ENCODE peak calls at places on chromosomes 3 and 15, in nine cellular contexts. One of them, this sample, is unnamed.

GRCh38 chr3:53152316-53152715 is 8.7 kb upstream of the PRKCD start:
- DNase-seq in IMR-90: no peak
- DNase-seq in upper lobe of left lung: peak; percentile 51
- DNase-seq in esophagus muscularis mucosa: no peak
- DNase-seq in uterus: no peak
- DNase-seq in endothelial cell of umbilical vein: no peak
- DNase-seq in right lobe of liver: no peak
- DNase-seq in adrenal gland: no peak
- DNase-seq in Peyer's patch: no peak
- DNase-seq in this sample: no peak

GRCh38 chr3:129019266-129019665 is 18.2 kb downstream of the EFCC1 start:
- DNase-seq in IMR-90: peak; percentile 22
- DNase-seq in upper lobe of left lung: no peak
- DNase-seq in esophagus muscularis mucosa: no peak
- DNase-seq in uterus: no peak
- DNase-seq in endothelial cell of umbilical vein: no peak
- DNase-seq in right lobe of liver: no peak
- DNase-seq in adrenal gland: no peak
- DNase-seq in Peyer's patch: no peak
- DNase-seq in this sample: no peak

GRCh38 chr15:64249842-64250575 is 87.2 kb upstream of the PPIB start:
- DNase-seq in IMR-90: peak; percentile 56
- DNase-seq in upper lobe of left lung: no peak
- DNase-seq in esophagus muscularis mucosa: no peak
- DNase-seq in uterus: no peak
- DNase-seq in endothelial cell of umbilical vein: peak; percentile 10
- DNase-seq in right lobe of liver: no peak
- DNase-seq in adrenal gland: no peak
- DNase-seq in Peyer's patch: no peak
- DNase-seq in this sample: no peak

GRCh38 chr15:60374628-60375081 is 23.1 kb downstream of the ANXA2 start:
- DNase-seq in IMR-90: peak; percentile 99
- DNase-seq in upper lobe of left lung: no peak
- DNase-seq in esophagus muscularis mucosa: no peak
- DNase-seq in uterus: no peak
- DNase-seq in endothelial cell of umbilical vein: peak; percentile 98
- DNase-seq in right lobe of liver: peak; percentile 32
- DNase-seq in adrenal gland: peak; percentile 84
- DNase-seq in Peyer's patch: peak; percentile 58
- DNase-seq in this sample: no peak

GRCh38 chr3:186239321-186239720 is 122.7 kb downstream of the DGKG start:
- DNase-seq in IMR-90: no peak
- DNase-seq in upper lobe of left lung: no peak
- DNase-seq in esophagus muscularis mucosa: no peak
- DNase-seq in uterus: no peak
- DNase-seq in endothelial cell of umbilical vein: no peak
- DNase-seq in right lobe of liver: no peak
- DNase-seq in adrenal gland: no peak
- DNase-seq in Peyer's patch: no peak
- DNase-seq in this sample: peak; percentile 45

GRCh38 chr15:25847066-25847465 is 16.1 kb downstream of the ATP10A start:
- DNase-seq in IMR-90: no peak
- DNase-seq in upper lobe of left lung: no peak
- DNase-seq in esophagus muscularis mucosa: no peak
- DNase-seq in uterus: no peak
- DNase-seq in endothelial cell of umbilical vein: no peak
- DNase-seq in right lobe of liver: no peak
- DNase-seq in adrenal gland: no peak
- DNase-seq in Peyer's patch: no peak
- DNase-seq in this sample: no peak

GRCh38 chr15:32942286-32942927 is 224.6 kb downstream of the GREM1 start:
- DNase-seq in IMR-90: no peak
- DNase-seq in upper lobe of left lung: no peak
- DNase-seq in esophagus muscularis mucosa: no peak
- DNase-seq in uterus: no peak
- DNase-seq in endothelial cell of umbilical vein: no peak
- DNase-seq in right lobe of liver: no peak
- DNase-seq in adrenal gland: no peak
- DNase-seq in Peyer's patch: no peak
- DNase-seq in this sample: no peak

GRCh38 chr3:107441617-107442016 is 64.4 kb downstream of the CCDC54 start:
- DNase-seq in IMR-90: peak; percentile 33
- DNase-seq in upper lobe of left lung: no peak
- DNase-seq in esophagus muscularis mucosa: no peak
- DNase-seq in uterus: no peak
- DNase-seq in endothelial cell of umbilical vein: no peak
- DNase-seq in right lobe of liver: no peak
- DNase-seq in adrenal gland: no peak
- DNase-seq in Peyer's patch: no peak
- DNase-seq in this sample: no peak

DNA sequence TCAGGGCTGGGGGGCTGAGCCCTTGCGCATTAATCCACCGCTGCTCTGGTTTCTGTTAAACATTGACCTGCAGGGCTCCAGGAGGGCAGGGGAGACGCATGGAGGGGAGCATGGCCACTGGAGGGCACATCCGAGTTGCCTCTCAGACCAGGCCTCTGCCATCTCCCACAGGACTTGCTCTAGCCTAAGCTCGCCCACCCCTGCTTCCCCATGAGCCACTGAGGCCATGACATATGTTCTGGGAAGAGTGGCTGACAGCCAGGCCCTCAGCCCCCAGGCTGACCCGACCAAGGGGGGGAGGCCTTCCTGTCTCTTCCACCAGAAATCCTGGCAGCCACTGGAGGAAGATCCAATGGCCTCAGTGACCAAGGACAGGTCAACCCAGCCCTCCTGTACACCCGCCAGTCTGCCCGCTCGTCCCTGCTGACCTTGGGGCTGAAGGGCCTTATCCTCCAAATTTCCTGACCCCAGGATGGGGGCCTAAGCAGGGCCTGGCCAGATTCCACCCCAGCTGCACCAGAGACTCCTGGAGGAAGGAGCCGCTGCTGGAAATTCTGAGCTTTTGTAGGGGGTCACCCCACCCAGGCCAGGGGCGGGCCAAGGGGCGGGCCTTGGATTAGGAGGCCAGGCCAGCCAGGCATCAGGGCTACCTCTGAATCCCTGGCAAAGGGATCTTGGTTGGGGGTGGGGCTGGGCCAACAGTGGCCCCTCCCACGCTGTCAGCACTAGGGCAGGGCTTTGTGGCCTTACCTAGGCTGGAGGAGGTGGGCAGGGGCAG is at the start of gene HYAL1:
- DNase-seq in IMR-90: no peak
- DNase-seq in upper lobe of left lung: peak; percentile 93
- DNase-seq in esophagus muscularis mucosa: no peak
- DNase-seq in uterus: peak; percentile 67
- DNase-seq in endothelial cell of umbilical vein: no peak
- DNase-seq in right lobe of liver: peak; percentile 93
- DNase-seq in adrenal gland: peak; percentile 86
- DNase-seq in Peyer's patch: peak; percentile 68
- DNase-seq in this sample: peak; percentile 52
- TF ChIP-seq POLR2A in IMR-90: no peak
- TF ChIP-seq POLR2A in upper lobe of left lung: no peak
- TF ChIP-seq POLR2A in esophagus muscularis mucosa: no peak
- TF ChIP-seq POLR2A in uterus: no peak
- TF ChIP-seq POLR2A in endothelial cell of umbilical vein: no peak
- TF ChIP-seq POLR2A in right lobe of liver: peak; percentile 75
- TF ChIP-seq POLR2A in adrenal gland: peak; percentile 39
- TF ChIP-seq POLR2A in Peyer's patch: no peak
- TF ChIP-seq POLR2A in this sample: no peak

GRCh38 chr3:126390201-126390600 is 4.5 kb upstream of the CFAP100 start:
- DNase-seq in IMR-90: no peak
- DNase-seq in upper lobe of left lung: no peak
- DNase-seq in esophagus muscularis mucosa: no peak
- DNase-seq in uterus: no peak
- DNase-seq in endothelial cell of umbilical vein: no peak
- DNase-seq in right lobe of liver: no peak
- DNase-seq in adrenal gland: no peak
- DNase-seq in Peyer's patch: peak; percentile 42
- DNase-seq in this sample: no peak

GRCh38 chr3:126389792-126390142 is 4.9 kb upstream of the CFAP100 start:
- DNase-seq in IMR-90: no peak
- DNase-seq in upper lobe of left lung: no peak
- DNase-seq in esophagus muscularis mucosa: no peak
- DNase-seq in uterus: no peak
- DNase-seq in endothelial cell of umbilical vein: no peak
- DNase-seq in right lobe of liver: no peak
- DNase-seq in adrenal gland: no peak
- DNase-seq in Peyer's patch: no peak
- DNase-seq in this sample: peak; percentile 18

GRCh38 chr3:126390751-126391150 is 4.0 kb upstream of the CFAP100 start:
- DNase-seq in IMR-90: no peak
- DNase-seq in upper lobe of left lung: no peak
- DNase-seq in esophagus muscularis mucosa: no peak
- DNase-seq in uterus: no peak
- DNase-seq in endothelial cell of umbilical vein: no peak
- DNase-seq in right lobe of liver: no peak
- DNase-seq in adrenal gland: no peak
- DNase-seq in Peyer's patch: no peak
- DNase-seq in this sample: no peak

GRCh38 chr3:126391631-126392030 is 3.1 kb upstream of the CFAP100 start:
- DNase-seq in IMR-90: no peak
- DNase-seq in upper lobe of left lung: no peak
- DNase-seq in esophagus muscularis mucosa: no peak
- DNase-seq in uterus: no peak
- DNase-seq in endothelial cell of umbilical vein: no peak
- DNase-seq in right lobe of liver: no peak
- DNase-seq in adrenal gland: no peak
- DNase-seq in Peyer's patch: no peak
- DNase-seq in this sample: no peak

GRCh38 chr3:126389112-126389791 is 5.5 kb upstream of the CFAP100 start:
- DNase-seq in IMR-90: peak; percentile 76
- DNase-seq in upper lobe of left lung: peak; percentile 96
- DNase-seq in esophagus muscularis mucosa: peak; percentile 98
- DNase-seq in uterus: peak; percentile 88
- DNase-seq in endothelial cell of umbilical vein: peak; percentile 84
- DNase-seq in right lobe of liver: peak; percentile 94
- DNase-seq in adrenal gland: peak; percentile 94
- DNase-seq in Peyer's patch: peak; percentile 94
- DNase-seq in this sample: peak; percentile 95
- TF ChIP-seq POLR2A in IMR-90: peak; percentile 54
- TF ChIP-seq POLR2A in upper lobe of left lung: peak; percentile 47
- TF ChIP-seq POLR2A in esophagus muscularis mucosa: peak; percentile 45
- TF ChIP-seq POLR2A in uterus: peak; percentile 77
- TF ChIP-seq POLR2A in endothelial cell of umbilical vein: no peak
- TF ChIP-seq POLR2A in right lobe of liver: peak; percentile 83
- TF ChIP-seq POLR2A in adrenal gland: peak; percentile 56
- TF ChIP-seq POLR2A in Peyer's patch: peak; percentile 34
- TF ChIP-seq POLR2A in this sample: no peak

GRCh38 chr15:88073386-88073681 is 183.2 kb downstream of the NTRK3 start:
- DNase-seq in IMR-90: no peak
- DNase-seq in upper lobe of left lung: no peak
- DNase-seq in esophagus muscularis mucosa: no peak
- DNase-seq in uterus: no peak
- DNase-seq in endothelial cell of umbilical vein: no peak
- DNase-seq in right lobe of liver: no peak
- DNase-seq in adrenal gland: no peak
- DNase-seq in Peyer's patch: no peak
- DNase-seq in this sample: no peak

GRCh38 chr15:88077249-88077810 is 179.2 kb downstream of the NTRK3 start:
- DNase-seq in IMR-90: no peak
- DNase-seq in upper lobe of left lung: no peak
- DNase-seq in esophagus muscularis mucosa: no peak
- DNase-seq in uterus: peak; percentile 54
- DNase-seq in endothelial cell of umbilical vein: no peak
- DNase-seq in right lobe of liver: no peak
- DNase-seq in adrenal gland: no peak
- DNase-seq in Peyer's patch: no peak
- DNase-seq in this sample: no peak

GRCh38 chr15:88072598-88073385 is 183.7 kb downstream of the NTRK3 start:
- DNase-seq in IMR-90: no peak
- DNase-seq in upper lobe of left lung: no peak
- DNase-seq in esophagus muscularis mucosa: no peak
- DNase-seq in uterus: no peak
- DNase-seq in endothelial cell of umbilical vein: no peak
- DNase-seq in right lobe of liver: no peak
- DNase-seq in adrenal gland: no peak
- DNase-seq in Peyer's patch: no peak
- DNase-seq in this sample: no peak

GRCh38 chr15:88076246-88076645 is 180.3 kb downstream of the NTRK3 start:
- DNase-seq in IMR-90: no peak
- DNase-seq in upper lobe of left lung: no peak
- DNase-seq in esophagus muscularis mucosa: no peak
- DNase-seq in uterus: no peak
- DNase-seq in endothelial cell of umbilical vein: no peak
- DNase-seq in right lobe of liver: no peak
- DNase-seq in adrenal gland: no peak
- DNase-seq in Peyer's patch: no peak
- DNase-seq in this sample: no peak

DNA sequence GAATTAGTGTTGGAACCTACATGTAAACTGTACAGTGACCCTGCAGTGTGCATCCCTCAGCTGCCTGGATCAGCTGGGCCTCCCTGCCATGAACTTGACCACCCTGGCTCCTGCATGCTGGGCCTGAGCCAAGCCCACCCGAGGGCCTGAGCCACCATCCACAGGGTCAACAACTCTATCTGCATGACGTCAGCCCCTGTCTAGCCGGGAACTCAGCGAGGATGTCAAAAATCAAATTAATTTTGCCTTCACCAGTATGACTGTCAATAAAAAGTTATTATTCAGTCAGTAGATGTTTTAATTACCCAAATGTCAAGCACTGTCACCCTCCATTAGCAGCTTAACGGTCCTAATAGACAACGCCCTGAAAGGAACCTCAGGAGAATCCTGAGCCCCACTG is 181.4 kb downstream of the NTRK3 start:
- DNase-seq in IMR-90: no peak
- DNase-seq in upper lobe of left lung: no peak
- DNase-seq in esophagus muscularis mucosa: no peak
- DNase-seq in uterus: no peak
- DNase-seq in endothelial cell of umbilical vein: no peak
- DNase-seq in right lobe of liver: no peak
- DNase-seq in adrenal gland: no peak
- DNase-seq in Peyer's patch: no peak
- DNase-seq in this sample: no peak
- TF ChIP-seq POLR2A in IMR-90: no peak
- TF ChIP-seq POLR2A in upper lobe of left lung: no peak
- TF ChIP-seq POLR2A in esophagus muscularis mucosa: no peak
- TF ChIP-seq POLR2A in uterus: no peak
- TF ChIP-seq POLR2A in endothelial cell of umbilical vein: no peak
- TF ChIP-seq POLR2A in right lobe of liver: no peak
- TF ChIP-seq POLR2A in adrenal gland: no peak
- TF ChIP-seq POLR2A in Peyer's patch: no peak
- TF ChIP-seq POLR2A in this sample: no peak

DNA sequence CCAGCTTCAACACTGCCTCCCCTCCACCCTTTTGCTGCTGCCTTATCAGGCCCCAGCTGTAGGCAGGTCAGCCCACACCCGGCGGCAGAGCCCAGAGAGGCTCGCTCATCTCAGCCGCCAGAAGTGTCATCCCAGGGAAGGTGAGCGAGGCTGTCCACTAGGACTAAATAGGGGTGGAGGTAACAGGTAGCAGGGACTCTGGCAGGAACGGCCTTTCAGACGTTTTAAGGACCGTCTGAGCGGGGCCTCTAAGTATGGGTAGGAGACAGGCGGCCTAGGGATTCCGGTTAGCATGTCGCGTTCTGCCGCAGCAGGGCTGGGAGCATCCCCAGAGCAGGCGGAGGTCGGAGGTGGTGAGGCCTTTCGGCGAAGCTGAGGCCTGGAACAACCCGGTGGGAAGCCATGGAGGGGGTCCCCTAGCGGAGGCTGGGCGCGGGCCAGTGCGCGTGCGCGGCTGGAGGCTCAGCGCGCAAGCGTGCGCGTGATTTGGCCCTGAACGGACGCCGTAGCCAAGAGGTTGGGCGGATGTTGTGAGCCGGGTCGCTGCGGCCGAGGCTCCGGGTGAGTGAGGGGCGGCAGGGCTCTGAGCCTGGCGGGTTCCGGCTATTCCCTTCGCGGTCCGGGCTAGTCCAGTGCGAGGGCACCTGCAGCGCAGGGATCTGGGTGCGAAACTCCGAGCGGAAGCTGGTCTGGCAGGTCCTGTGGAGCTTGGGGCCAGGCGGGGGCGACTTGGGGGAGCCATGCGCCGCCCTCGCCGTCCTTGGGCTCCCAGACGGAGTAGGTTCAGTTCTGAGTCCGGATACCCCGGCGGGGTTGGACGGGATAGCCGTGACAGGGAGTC is at the start of the genes MST1 and RNF123:
- DNase-seq in IMR-90: peak; percentile 89
- DNase-seq in upper lobe of left lung: peak; percentile 99
- DNase-seq in esophagus muscularis mucosa: peak; percentile 97
- DNase-seq in uterus: peak; percentile 91
- DNase-seq in endothelial cell of umbilical vein: peak; percentile 92
- DNase-seq in right lobe of liver: peak; percentile 89
- DNase-seq in adrenal gland: peak; percentile 90
- DNase-seq in Peyer's patch: peak; percentile 95
- DNase-seq in this sample: peak; percentile 93
- TF ChIP-seq POLR2A in IMR-90: no peak
- TF ChIP-seq POLR2A in upper lobe of left lung: peak; percentile 48
- TF ChIP-seq POLR2A in esophagus muscularis mucosa: peak; percentile 6
- TF ChIP-seq POLR2A in uterus: no peak
- TF ChIP-seq POLR2A in endothelial cell of umbilical vein: peak; percentile 64
- TF ChIP-seq POLR2A in right lobe of liver: no peak
- TF ChIP-seq POLR2A in adrenal gland: peak; percentile 41
- TF ChIP-seq POLR2A in Peyer's patch: peak; percentile 52
- TF ChIP-seq POLR2A in this sample: peak; percentile 45

This sample was measured in NB4.